ENCODE peak calls at places on chromosomes 5 and 9, in five cellular contexts. One of them, this sample, is unnamed.

GRCh38 chr9:112850840-112851239 is 39.8 kb downstream of the SLC46A2 start:
- DNase-seq in renal cortical epithelial cell: no peak
- DNase-seq in head of caudate nucleus: no peak
- DNase-seq in left ventricle myocardium inferior: no peak
- DNase-seq in substantia nigra: no peak
- DNase-seq in this sample: no peak

GRCh38 chr9:76654051-76654461 is 110.2 kb upstream of the PCA3 start:
- DNase-seq in left ventricle myocardium inferior: no peak
- DNase-seq in substantia nigra: no peak
- DNase-seq in head of caudate nucleus: no peak
- DNase-seq in renal cortical epithelial cell: peak; percentile 72
- DNase-seq in this sample: no peak

GRCh38 chr5:91443028-91443427 is 59.9 kb upstream of the ARRDC3 start:
- DNase-seq in left ventricle myocardium inferior: no peak
- DNase-seq in head of caudate nucleus: no peak
- DNase-seq in renal cortical epithelial cell: peak; percentile 39
- DNase-seq in substantia nigra: no peak
- DNase-seq in this sample: no peak

GRCh38 chr9:132892383-132892782 is 13.7 kb downstream of the SPACA9 start:
- DNase-seq in head of caudate nucleus: no peak
- DNase-seq in substantia nigra: no peak
- DNase-seq in renal cortical epithelial cell: no peak
- DNase-seq in left ventricle myocardium inferior: no peak
- DNase-seq in this sample: no peak

GRCh38 chr9:137380606-137381005 is 42.4 kb downstream of the EXD3 start:
- DNase-seq in left ventricle myocardium inferior: no peak
- DNase-seq in substantia nigra: no peak
- DNase-seq in renal cortical epithelial cell: no peak
- DNase-seq in head of caudate nucleus: no peak
- DNase-seq in this sample: no peak

GRCh38 chr9:73437758-73438157 is 286.1 kb downstream of the ANXA1 start:
- DNase-seq in head of caudate nucleus: no peak
- DNase-seq in left ventricle myocardium inferior: no peak
- DNase-seq in substantia nigra: no peak
- DNase-seq in renal cortical epithelial cell: peak; percentile 78
- DNase-seq in this sample: no peak

GRCh38 chr5:80122599-80122998 is 87.5 kb downstream of the THBS4 start:
- DNase-seq in substantia nigra: peak; percentile 11
- DNase-seq in left ventricle myocardium inferior: no peak
- DNase-seq in renal cortical epithelial cell: no peak
- DNase-seq in head of caudate nucleus: no peak
- DNase-seq in this sample: peak; percentile 44

GRCh38 chr9:33794560-33794959 is 801 bp upstream of the PRSS3 start:
- DNase-seq in left ventricle myocardium inferior: no peak
- DNase-seq in substantia nigra: no peak
- DNase-seq in renal cortical epithelial cell: no peak
- DNase-seq in head of caudate nucleus: peak; percentile 27
- DNase-seq in this sample: peak; percentile 56

GRCh38 chr5:56608216-56608925 is 207.0 kb upstream of the MAP3K1 start:
- DNase-seq in left ventricle myocardium inferior: no peak
- DNase-seq in substantia nigra: no peak
- DNase-seq in renal cortical epithelial cell: peak; percentile 41
- DNase-seq in head of caudate nucleus: no peak
- DNase-seq in this sample: no peak

This sample was measured in putamen.